ENCODE peak calls at places on chromosomes 4 and X, in five cellular contexts. One of them, this sample, is unnamed.

GRCh38 chr4:110793890-110794588 is 171.2 kb upstream of the PITX2 start:
- DNase-seq in adipocyte: no peak
- DNase-seq in LoVo: no peak
- DNase-seq in stimulated activated CD4-positive, alpha-beta T cell treated with anti-CD3 and anti-CD28 coated beads, Interleukin-2, amount 100 ng/mL, for 24 hours: no peak
- DNase-seq in psoas muscle: no peak
- DNase-seq in this sample: no peak

GRCh38 chr4:58163172-58163571 is 1053.0 kb upstream of the IGFBP7 start:
- DNase-seq in LoVo: no peak
- DNase-seq in psoas muscle: no peak
- DNase-seq in stimulated activated CD4-positive, alpha-beta T cell treated with anti-CD3 and anti-CD28 coated beads, Interleukin-2, amount 100 ng/mL, for 24 hours: no peak
- DNase-seq in adipocyte: no peak
- DNase-seq in this sample: no peak

GRCh38 chr4:110085131-110085530 is 113.3 kb downstream of the ELOVL6 start:
- DNase-seq in adipocyte: no peak
- DNase-seq in psoas muscle: no peak
- DNase-seq in LoVo: peak
- DNase-seq in stimulated activated CD4-positive, alpha-beta T cell treated with anti-CD3 and anti-CD28 coated beads, Interleukin-2, amount 100 ng/mL, for 24 hours: no peak
- DNase-seq in this sample: no peak

GRCh38 chr4:40763228-40763716 is 13.5 kb downstream of the NSUN7 start:
- DNase-seq in LoVo: peak
- DNase-seq in adipocyte: peak
- DNase-seq in psoas muscle: no peak
- DNase-seq in stimulated activated CD4-positive, alpha-beta T cell treated with anti-CD3 and anti-CD28 coated beads, Interleukin-2, amount 100 ng/mL, for 24 hours: peak
- DNase-seq in this sample: peak

GRCh38 chrX:29826651-29827206 is 388.6 kb upstream of the MAGEB2 start:
- DNase-seq in adipocyte: no peak
- DNase-seq in stimulated activated CD4-positive, alpha-beta T cell treated with anti-CD3 and anti-CD28 coated beads, Interleukin-2, amount 100 ng/mL, for 24 hours: no peak
- DNase-seq in LoVo: no peak
- DNase-seq in psoas muscle: no peak
- DNase-seq in this sample: no peak

GRCh38 chr4:76386566-76387305 is 34.2 kb downstream of the CCDC158 start:
- DNase-seq in psoas muscle: no peak
- DNase-seq in adipocyte: no peak
- DNase-seq in LoVo: no peak
- DNase-seq in stimulated activated CD4-positive, alpha-beta T cell treated with anti-CD3 and anti-CD28 coated beads, Interleukin-2, amount 100 ng/mL, for 24 hours: no peak
- DNase-seq in this sample: no peak

GRCh38 chrX:30992381-30992904 is 79.4 kb downstream of the FTHL17 start:
- DNase-seq in stimulated activated CD4-positive, alpha-beta T cell treated with anti-CD3 and anti-CD28 coated beads, Interleukin-2, amount 100 ng/mL, for 24 hours: no peak
- DNase-seq in adipocyte: no peak
- DNase-seq in psoas muscle: no peak
- DNase-seq in LoVo: peak
- DNase-seq in this sample: no peak

GRCh38 chr4:1297023-1297395 is 7.3 kb downstream of the MAEA start:
- DNase-seq in adipocyte: no peak
- DNase-seq in LoVo: no peak
- DNase-seq in psoas muscle: no peak
- DNase-seq in stimulated activated CD4-positive, alpha-beta T cell treated with anti-CD3 and anti-CD28 coated beads, Interleukin-2, amount 100 ng/mL, for 24 hours: no peak
- DNase-seq in this sample: no peak

GRCh38 chr4:183324619-183325018 is 2.4 kb upstream of the CLDN24 start:
- DNase-seq in LoVo: no peak
- DNase-seq in stimulated activated CD4-positive, alpha-beta T cell treated with anti-CD3 and anti-CD28 coated beads, Interleukin-2, amount 100 ng/mL, for 24 hours: no peak
- DNase-seq in adipocyte: no peak
- DNase-seq in psoas muscle: no peak
- DNase-seq in this sample: no peak